ENCODE peak calls at places on chromosomes 6 and 20, in four cellular contexts. G, I, N and Z are unnamed samples.

GRCh38 chr6:35754452-35755321 is 17.9 kb downstream of the ARMC12 start:
- DNase-seq in I (no peak), N (no peak), G (no peak), Z (no peak)

GRCh38 chr6:44028767-44029166 is 98.5 kb downstream of the MRPL14 start:
- DNase-seq in N (no peak), I (no peak), G (no peak), Z (no peak)

GRCh38 chr20:49446808-49447207 is 35.7 kb downstream of the KCNB1 start:
- DNase-seq in N (no peak), I (no peak), G (no peak), Z (no peak)

GRCh38 chr20:32929162-32929561 is 70.4 kb downstream of the EFCAB8 start:
- DNase-seq in I (no peak), N (no peak), G (no peak), Z (no peak)

GRCh38 chr20:3318226-3318884 is 79.4 kb upstream of the SLC4A11 start:
- DNase-seq in I (no peak), G (no peak), N (no peak), Z (no peak)

GRCh38 chr20:53336892-53337291 is 256.7 kb downstream of the ZNF217 start:
- DNase-seq in G (no peak), I (no peak), N (no peak), Z (no peak)

GRCh38 chr6:112710710-112711109 is 363.6 kb downstream of the RFPL4B start:
- DNase-seq in N (no peak), I (no peak), G (no peak), Z (no peak)

GRCh38 chr20:11976966-11977365 is 59.3 kb downstream of the BTBD3 start:
- DNase-seq in N (no peak), G (no peak), I (no peak), Z (no peak)

GRCh38 chr20:4720121-4720976 is 1.4 kb upstream of the PRND start:
- DNase-seq in I (peak), G (peak), N (peak), Z (peak)

GRCh38 chr6:93416575-93417420 is 2.6 kb downstream of the EPHA7 start:
- DNase-seq in N (no peak), I (peak), G (no peak), Z (no peak)

GRCh38 chr6:158568549-158568948 is 8.7 kb downstream of the TMEM181 start:
- DNase-seq in G (no peak), N (no peak), I (no peak), Z (no peak)

GRCh38 chr6:131660195-131660594 is 23.1 kb downstream of the ENPP3 start:
- DNase-seq in I (no peak), N (no peak), G (no peak), Z (no peak)

GRCh38 chr20:2742934-2743559 is 50.5 kb downstream of the EBF4 start:
- DNase-seq in I (peak), G (peak), N (peak), Z (peak)

GRCh38 chr20:57650266-57650665 is 30.0 kb upstream of the ZBP1 start:
- DNase-seq in I (no peak), N (no peak), G (no peak), Z (no peak)

GRCh38 chr6:131784561-131784960 is 23.3 kb upstream of the ENPP1 start:
- DNase-seq in G (no peak), N (no peak), I (no peak), Z (no peak)

GRCh38 chr6:66226099-66226498 is 519.1 kb upstream of the EYS start:
- DNase-seq in I (no peak), G (no peak), N (no peak), Z (no peak)

GRCh38 chr6:38306915-38307314 is 332.8 kb downstream of the BTBD9 start:
- DNase-seq in G (no peak), I (no peak), N (no peak), Z (no peak)

GRCh38 chr20:21808863-21809664 is 103.6 kb downstream of the PAX1 start:
- DNase-seq in I (peak), N (no peak), G (peak), Z (peak)

GRCh38 chr6:84652356-84653026 is 111.9 kb downstream of the TBX18 start:
- DNase-seq in N (no peak), I (no peak), G (no peak), Z (no peak)

GRCh38 chr20:63125581-63125892 is 90.4 kb downstream of the YTHDF1 start:
- DNase-seq in I (no peak), N (no peak), G (no peak), Z (no peak)

GRCh38 chr6:18656506-18656905 is 269.4 kb downstream of the RNF144B start:
- DNase-seq in G (no peak), I (no peak), N (no peak), Z (no peak)